ENCODE peak calls at places on chromosome 20, in ten cellular contexts. L is HCT116, I is endothelial cell of umbilical vein, J is keratinocyte, A is MM.1S, H is astrocyte, M is fibroblast of lung, E is HepG2, G is PC-9, Z is GM23248. D is an unnamed sample.

GRCh38 chr20:5150226-5151076 is 23.6 kb downstream of the CDS2 start:
- DNase-seq in J (no peak), G (no peak), H (peak), A (no peak), L (no peak), E (peak), Z (peak), M (peak), I (no peak), D (peak)

GRCh38 chr20:50029697-50030428 is 47.1 kb downstream of the SNAI1 start:
- DNase-seq in L (no peak), I (peak), M (peak), E (peak), A (no peak), Z (peak), J (no peak), G (peak), H (peak), D (peak)

GRCh38 chr20:4957939-4958362 is 43.4 kb downstream of the SLC23A2 start:
- DNase-seq in H (peak), L (no peak), J (no peak), Z (peak), E (no peak), I (no peak), A (no peak), M (no peak), G (no peak), D (no peak)

GRCh38 chr20:50400705-50401045 is 109.5 kb upstream of the PTPN1 start:
- DNase-seq in M (no peak), E (no peak), J (no peak), G (no peak), A (no peak), L (no peak), H (no peak), Z (no peak), I (no peak), D (no peak)

GRCh38 chr20:38658879-38659612 is 57.4 kb downstream of the ARHGAP40 start:
- DNase-seq in E (peak), J (no peak), G (peak), M (no peak), Z (peak), I (peak), A (peak), H (no peak), L (peak), D (peak)

GRCh38 chr20:63015665-63016361 is 9.0 kb upstream of the BHLHE23 start:
- DNase-seq in Z (no peak), M (no peak), G (no peak), H (no peak), L (no peak), E (no peak), A (no peak), J (no peak), I (no peak), D (no peak)

GRCh38 chr20:58839474-58839874 is 11.2 kb downstream of the GNAS-AS1 start:
- DNase-seq in A (no peak), M (peak), J (no peak), I (peak), H (no peak), Z (peak), G (peak), E (peak), L (peak), D (peak)

GRCh38 chr20:29079769-29080690 is 2177.4 kb upstream of the DEFB115 start:
- DNase-seq in A (peak), J (no peak), H (no peak), M (peak), Z (peak), L (no peak), I (no peak), E (peak), G (peak), D (no peak)

GRCh38 chr20:11569163-11569562 is 348.5 kb upstream of the BTBD3 start:
- DNase-seq in G (no peak), E (no peak), M (no peak), L (no peak), A (no peak), I (no peak), Z (no peak), J (no peak), H (no peak), D (no peak)

GRCh38 chr20:4972506-4973251 is 28.6 kb downstream of the SLC23A2 start:
- DNase-seq in M (no peak), L (no peak), E (no peak), A (no peak), H (no peak), G (no peak), Z (no peak), I (peak), J (no peak), D (no peak)

GRCh38 chr20:38094373-38094775 is 60.8 kb downstream of the RPRD1B start:
- DNase-seq in H (peak), G (no peak), I (peak), A (peak), M (peak), J (no peak), E (peak), L (no peak), Z (peak), D (peak)

GRCh38 chr20:59598625-59599310 is 5.6 kb upstream of the PHACTR3 start:
- DNase-seq in J (no peak), H (no peak), E (peak), I (peak), G (peak), Z (peak), M (no peak), L (peak), A (peak), D (peak)

GRCh38 chr20:48203252-48203651 is 418.0 kb upstream of the SULF2 start:
- DNase-seq in Z (no peak), J (no peak), E (no peak), M (no peak), A (no peak), G (no peak), H (no peak), I (no peak), L (no peak), D (no peak)

GRCh38 chr20:63461364-63461763 is 11.1 kb downstream of the KCNQ2 start:
- DNase-seq in A (no peak), H (no peak), I (no peak), L (no peak), J (no peak), M (no peak), E (no peak), G (peak), Z (peak), D (peak)

GRCh38 chr20:4234664-4235063 is 219.3 kb upstream of the RNF24 start:
- DNase-seq in E (no peak), G (no peak), H (no peak), L (no peak), I (no peak), A (no peak), Z (no peak), J (no peak), M (no peak), D (no peak)

GRCh38 chr20:63090682-63091571 is 84.2 kb upstream of the BHLHE23 start:
- DNase-seq in L (no peak), H (no peak), G (peak), I (no peak), J (no peak), M (no peak), Z (no peak), A (no peak), E (no peak), D (no peak)

GRCh38 chr20:47686545-47686944 is 98.7 kb downstream of the SULF2 start:
- DNase-seq in L (no peak), G (peak), H (peak), Z (no peak), E (no peak), J (no peak), M (peak), I (no peak), A (no peak), D (peak)

GRCh38 chr20:58005581-58006345 is 222.7 kb downstream of the ANKRD60 start:
- DNase-seq in J (no peak), Z (no peak), H (no peak), E (no peak), A (no peak), L (no peak), I (no peak), G (no peak), M (no peak), D (no peak)

GRCh38 chr20:5996765-5997164 is 46.3 kb downstream of the MCM8 start:
- DNase-seq in M (no peak), E (no peak), J (no peak), H (no peak), G (peak), L (no peak), Z (no peak), I (no peak), A (peak), D (no peak)

GRCh38 chr20:23414526-23415188 is 6.6 kb downstream of the NAPB start:
- DNase-seq in A (no peak), Z (no peak), G (no peak), M (no peak), I (no peak), J (no peak), E (no peak), L (no peak), H (no peak), D (no peak)

GRCh38 chr20:64238851-64239387 is 16.6 kb upstream of the PCMTD2 start:
- DNase-seq in J (no peak), Z (no peak), I (no peak), G (no peak), M (no peak), H (no peak), A (no peak), E (peak), L (no peak), D (no peak)

GRCh38 chr20:37651932-37652331 is 41.9 kb upstream of the CTNNBL1 start:
- DNase-seq in I (peak), A (peak), M (peak), Z (no peak), H (no peak), G (peak), L (peak), E (peak), J (no peak), D (no peak)

GRCh38 chr20:49983848-49984408 is 1.1 kb downstream of the SNAI1 start:
- DNase-seq in L (no peak), H (peak), A (no peak), G (no peak), M (peak), I (no peak), Z (peak), J (no peak), E (no peak), D (no peak)

GRCh38 chr20:53914861-53915458 is 155.4 kb downstream of the BCAS1 start:
- DNase-seq in H (no peak), L (no peak), E (no peak), I (peak), Z (no peak), G (no peak), A (no peak), J (no peak), M (no peak), D (no peak)

GRCh38 chr20:4812216-4812615 is 90.5 kb downstream of the PRND start:
- DNase-seq in A (no peak), I (no peak), M (no peak), E (no peak), Z (no peak), L (no peak), G (no peak), J (no peak), H (no peak), D (no peak)

DNA sequence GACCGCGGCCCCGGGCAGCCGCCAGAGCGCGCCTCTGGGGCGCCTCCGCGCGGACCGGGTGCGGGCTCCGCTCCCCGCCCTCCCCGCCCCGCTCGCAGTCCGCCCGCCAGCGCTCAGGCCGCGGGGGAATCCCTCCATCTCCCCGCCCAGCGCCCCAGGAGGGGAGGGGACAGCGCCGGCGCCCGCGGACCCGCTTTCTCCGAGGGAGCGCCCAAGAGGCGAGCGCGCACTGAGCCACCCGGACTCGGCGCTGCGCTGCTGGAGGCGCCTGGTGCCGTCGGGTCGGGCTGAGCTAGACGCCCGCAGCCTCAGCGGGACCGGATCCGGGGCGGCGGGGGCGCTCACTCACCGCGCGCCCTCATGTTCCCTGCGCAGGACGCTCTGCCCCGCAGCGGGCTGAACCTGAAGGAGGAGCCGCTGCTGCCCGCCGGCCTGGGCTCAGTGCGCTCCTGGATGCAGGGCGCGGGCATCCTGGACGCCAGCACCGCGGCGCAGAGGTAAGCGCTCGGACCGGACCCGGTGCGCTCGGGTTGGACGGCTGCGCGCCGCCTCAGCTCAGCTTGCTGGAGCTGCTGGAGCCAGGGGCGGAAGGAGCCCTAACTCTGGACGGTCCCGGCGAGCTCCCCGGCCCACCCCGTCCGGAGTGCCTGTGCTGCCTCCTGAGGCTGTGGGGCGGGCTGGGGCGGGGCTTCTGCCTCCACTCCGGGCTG is 861 bp downstream of the EBF4 start:
- DNase-seq in M (peak), I (peak), J (no peak), A (peak), G (no peak), Z (peak), H (no peak), L (no peak), E (no peak), D (peak)
- TF ChIP-seq EZH2 in M (peak), I (peak), J (peak), A (no peak), G (no peak), Z (peak), H (peak), L (no peak), E (peak), D (peak)

DNA sequence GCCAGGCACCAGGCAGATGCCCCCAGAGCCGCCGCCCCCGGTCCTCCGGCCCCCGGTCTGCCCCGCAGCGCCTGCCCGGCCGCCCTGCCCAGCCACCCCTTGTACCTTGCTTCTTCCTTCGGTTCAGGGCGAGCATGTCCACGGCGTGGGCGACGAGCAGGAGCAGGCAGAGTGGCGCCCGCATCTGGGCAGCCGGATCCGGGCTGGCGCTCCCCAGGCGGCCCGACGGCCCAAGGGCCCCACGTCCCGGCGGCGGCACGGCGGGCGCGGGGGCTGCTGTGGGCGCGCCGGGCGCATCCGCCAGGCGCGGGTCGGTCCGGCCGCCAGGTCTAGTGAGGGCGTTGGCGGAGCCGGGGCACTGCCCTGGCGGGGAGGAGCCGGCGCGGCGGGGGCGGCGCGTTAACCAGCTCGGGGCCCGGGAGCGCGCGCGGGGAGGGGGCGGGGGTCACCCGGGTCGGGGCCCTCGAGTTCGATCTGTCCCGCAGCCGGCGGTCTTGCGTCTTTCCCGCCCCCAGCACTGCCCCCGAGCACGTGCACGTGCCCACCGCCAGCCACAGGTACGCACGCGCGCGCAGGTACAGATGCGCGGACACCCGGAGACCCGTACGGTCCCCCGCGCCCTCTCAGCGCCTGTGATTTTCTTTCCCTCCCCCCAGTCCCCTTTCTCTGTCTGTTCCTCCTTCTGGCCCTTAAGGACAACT is at the start of gene RSPO4:
- DNase-seq in A (no peak), H (no peak), I (no peak), J (no peak), G (no peak), Z (peak), M (no peak), L (no peak), E (no peak), D (peak)
- H2AFZ ChIP-seq in A (no peak), H (no peak), I (no peak), J (no peak), G (no peak), Z (peak), M (no peak), L (no peak), E (no peak), D (no peak)

GRCh38 chr20:36094497-36094896 is 60.0 kb upstream of the EPB41L1 start:
- DNase-seq in L (no peak), M (peak), E (no peak), H (peak), I (peak), J (no peak), A (no peak), G (no peak), Z (no peak), D (no peak)
- TF ChIP-seq EZH2 in L (no peak), M (no peak), E (no peak), H (no peak), I (no peak), J (no peak), A (no peak), G (no peak), Z (no peak), D (no peak)

DNA sequence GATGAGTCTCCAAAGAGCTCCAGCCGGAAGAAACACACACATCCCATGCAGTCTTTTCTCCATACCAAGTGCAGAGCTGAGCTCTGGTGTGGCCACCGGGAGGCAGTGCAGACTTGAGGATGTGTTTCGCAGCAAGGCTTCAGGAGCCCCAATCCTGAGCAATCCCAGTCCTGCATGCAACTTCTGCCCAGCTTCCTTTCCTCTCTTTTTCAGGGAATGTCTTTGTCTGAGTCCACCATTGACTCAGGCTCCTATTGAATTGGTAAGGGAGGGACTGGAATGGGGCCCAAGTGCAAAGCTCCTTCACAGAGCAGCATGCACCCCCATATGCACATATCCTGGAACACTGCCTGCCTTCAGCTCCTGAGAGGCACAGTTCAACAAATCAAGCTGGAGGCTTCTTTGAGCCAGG is 50.5 kb upstream of the ASIP start:
- DNase-seq in I (peak), E (peak), G (peak), M (peak), Z (peak), J (peak), L (peak), A (peak), H (peak), D (peak)
- H2AFZ ChIP-seq in I (no peak), E (no peak), G (no peak), M (no peak), Z (no peak), J (no peak), L (peak), A (no peak), H (no peak), D (no peak)

GRCh38 chr20:46099491-46100287 is 9.9 kb upstream of the NCOA5 start:
- DNase-seq in G (no peak), I (peak), M (no peak), A (peak), J (no peak), H (no peak), E (no peak), L (no peak), Z (peak), D (no peak)
- TF ChIP-seq EZH2 in G (no peak), I (peak), M (no peak), A (no peak), J (no peak), H (peak), E (no peak), L (no peak), Z (no peak), D (peak)

DNA sequence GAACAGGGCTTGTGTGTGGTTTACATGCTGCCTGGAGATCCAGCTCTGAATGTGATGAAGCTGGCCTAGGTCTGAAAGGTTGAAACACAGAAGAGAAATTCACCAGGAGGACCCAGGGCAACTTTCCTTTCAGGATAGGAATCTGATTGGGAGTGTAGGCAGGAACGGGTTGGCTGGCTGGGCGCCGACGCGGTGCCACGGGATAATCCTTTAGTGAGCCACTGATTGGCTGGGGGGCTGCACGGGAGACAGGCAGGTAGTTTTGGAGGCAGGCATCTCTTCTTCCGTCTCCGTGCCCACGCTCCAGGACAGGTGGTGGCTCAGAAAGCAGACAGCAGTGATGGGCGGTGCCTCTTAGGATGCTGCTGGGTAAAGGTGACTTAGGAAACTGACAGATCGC is 294.6 kb downstream of the CDH4 start:
- DNase-seq in J (no peak), G (no peak), I (no peak), Z (no peak), A (no peak), L (no peak), M (no peak), E (no peak), H (no peak), D (no peak)
- H2AFZ ChIP-seq in J (no peak), G (no peak), I (no peak), Z (no peak), A (no peak), L (no peak), M (no peak), E (no peak), H (no peak), D (no peak)

GRCh38 chr20:43564455-43564854 is 5.6 kb downstream of the SGK2 start:
- DNase-seq in G (no peak), A (no peak), I (no peak), J (no peak), E (no peak), M (no peak), H (no peak), Z (no peak), L (no peak), D (no peak)
- TF ChIP-seq EZH2 in G (no peak), A (no peak), I (no peak), J (no peak), E (no peak), M (no peak), H (no peak), Z (no peak), L (no peak), D (no peak)

D was measured in hepatocyte.